ENCODE peak calls at places on chromosome 10, in four cellular contexts. One of them, this sample, is unnamed.

GRCh38 chr10:62050941-62051433 is 149.5 kb downstream of the ARID5B start:
- DNase-seq in A549: peak
- DNase-seq in brain microvascular endothelial cell: peak
- DNase-seq in aorta: peak
- DNase-seq in this sample: peak

GRCh38 chr10:31956200-31956946 is 27.7 kb upstream of the ARHGAP12 start:
- DNase-seq in aorta: no peak
- DNase-seq in brain microvascular endothelial cell: no peak
- DNase-seq in A549: no peak
- DNase-seq in this sample: no peak

GRCh38 chr10:13834581-13835286 is 248.0 kb downstream of the PRPF18 start:
- DNase-seq in aorta: no peak
- DNase-seq in A549: no peak
- DNase-seq in brain microvascular endothelial cell: peak
- DNase-seq in this sample: no peak

GRCh38 chr10:59808896-59809643 is 55.8 kb upstream of the MRLN start:
- DNase-seq in brain microvascular endothelial cell: peak
- DNase-seq in aorta: peak
- DNase-seq in A549: peak
- DNase-seq in this sample: peak

GRCh38 chr10:122343135-122343800 is 31.2 kb upstream of the PLEKHA1 start:
- DNase-seq in A549: no peak
- DNase-seq in aorta: no peak
- DNase-seq in brain microvascular endothelial cell: no peak
- DNase-seq in this sample: no peak

GRCh38 chr10:103679096-103679790 is 176.1 kb downstream of the SH3PXD2A start:
- DNase-seq in brain microvascular endothelial cell: no peak
- DNase-seq in A549: no peak
- DNase-seq in aorta: no peak
- DNase-seq in this sample: no peak

GRCh38 chr10:132509506-132510173 is 27.9 kb upstream of the INPP5A start:
- DNase-seq in brain microvascular endothelial cell: no peak
- DNase-seq in A549: no peak
- DNase-seq in aorta: peak
- DNase-seq in this sample: no peak

GRCh38 chr10:11515596-11516418 is 95.6 kb downstream of the USP6NL start:
- DNase-seq in aorta: no peak
- DNase-seq in A549: peak
- DNase-seq in brain microvascular endothelial cell: peak
- DNase-seq in this sample: peak

GRCh38 chr10:22252801-22253577 is 35.2 kb upstream of the EBLN1 start:
- DNase-seq in brain microvascular endothelial cell: no peak
- DNase-seq in aorta: peak
- DNase-seq in A549: no peak
- DNase-seq in this sample: no peak

GRCh38 chr10:14812271-14812670 is 25.6 kb downstream of the CDNF start:
- DNase-seq in A549: peak
- DNase-seq in aorta: no peak
- DNase-seq in brain microvascular endothelial cell: no peak
- DNase-seq in this sample: no peak

GRCh38 chr10:123746016-123746415 is 79.9 kb downstream of the GPR26 start:
- DNase-seq in aorta: no peak
- DNase-seq in A549: no peak
- DNase-seq in brain microvascular endothelial cell: no peak
- DNase-seq in this sample: no peak

GRCh38 chr10:71291501-71291900 is 27.6 kb upstream of the SLC29A3 start:
- DNase-seq in A549: no peak
- DNase-seq in aorta: no peak
- DNase-seq in brain microvascular endothelial cell: no peak
- DNase-seq in this sample: no peak

GRCh38 chr10:27701971-27702537 is 43.6 kb downstream of the MKX start:
- DNase-seq in brain microvascular endothelial cell: no peak
- DNase-seq in A549: no peak
- DNase-seq in aorta: no peak
- DNase-seq in this sample: no peak

GRCh38 chr10:6748981-6749630 is 169.0 kb upstream of the PRKCQ start:
- DNase-seq in brain microvascular endothelial cell: peak
- DNase-seq in aorta: no peak
- DNase-seq in A549: no peak
- DNase-seq in this sample: peak

GRCh38 chr10:130957978-130958377 is 353.5 kb downstream of the TCERG1L start:
- DNase-seq in aorta: no peak
- DNase-seq in brain microvascular endothelial cell: no peak
- DNase-seq in A549: no peak
- DNase-seq in this sample: no peak

GRCh38 chr10:79430946-79431345 is 14.5 kb downstream of the ZCCHC24 start:
- DNase-seq in aorta: peak
- DNase-seq in A549: no peak
- DNase-seq in brain microvascular endothelial cell: no peak
- DNase-seq in this sample: no peak

GRCh38 chr10:119737039-119737663 is 11.3 kb downstream of the INPP5F start:
- DNase-seq in brain microvascular endothelial cell: no peak
- DNase-seq in aorta: no peak
- DNase-seq in A549: no peak
- DNase-seq in this sample: no peak
- H3K27ac ChIP-seq in brain microvascular endothelial cell: peak
- H3K27ac ChIP-seq in aorta: no peak
- H3K27ac ChIP-seq in A549: peak
- H3K27ac ChIP-seq in this sample: peak

GRCh38 chr10:97593423-97593822 is 3.9 kb downstream of the C10orf62 start:
- DNase-seq in aorta: no peak
- DNase-seq in brain microvascular endothelial cell: peak
- DNase-seq in A549: no peak
- DNase-seq in this sample: no peak

GRCh38 chr10:97599272-97599619 is 9.7 kb downstream of the C10orf62 start:
- DNase-seq in A549: no peak
- DNase-seq in aorta: no peak
- DNase-seq in brain microvascular endothelial cell: no peak
- DNase-seq in this sample: no peak

GRCh38 chr10:97598407-97599271 is 9.1 kb downstream of the C10orf62 start:
- DNase-seq in brain microvascular endothelial cell: no peak
- DNase-seq in A549: no peak
- DNase-seq in aorta: no peak
- DNase-seq in this sample: no peak

GRCh38 chr10:97597778-97598177 is 8.3 kb downstream of the C10orf62 start:
- DNase-seq in aorta: no peak
- DNase-seq in brain microvascular endothelial cell: no peak
- DNase-seq in A549: no peak
- DNase-seq in this sample: no peak

GRCh38 chr10:97596101-97597055 is 6.9 kb downstream of the C10orf62 start:
- DNase-seq in A549: peak
- DNase-seq in brain microvascular endothelial cell: peak
- DNase-seq in aorta: no peak
- DNase-seq in this sample: peak
- H3K27ac ChIP-seq in A549: peak
- H3K27ac ChIP-seq in brain microvascular endothelial cell: peak
- H3K27ac ChIP-seq in aorta: peak
- H3K27ac ChIP-seq in this sample: no peak

GRCh38 chr10:126207313-126207771 is 180.9 kb downstream of the ADAM12 start:
- DNase-seq in brain microvascular endothelial cell: no peak
- DNase-seq in A549: no peak
- DNase-seq in aorta: no peak
- DNase-seq in this sample: no peak
- H3K27ac ChIP-seq in brain microvascular endothelial cell: peak
- H3K27ac ChIP-seq in A549: no peak
- H3K27ac ChIP-seq in aorta: no peak
- H3K27ac ChIP-seq in this sample: no peak

DNA sequence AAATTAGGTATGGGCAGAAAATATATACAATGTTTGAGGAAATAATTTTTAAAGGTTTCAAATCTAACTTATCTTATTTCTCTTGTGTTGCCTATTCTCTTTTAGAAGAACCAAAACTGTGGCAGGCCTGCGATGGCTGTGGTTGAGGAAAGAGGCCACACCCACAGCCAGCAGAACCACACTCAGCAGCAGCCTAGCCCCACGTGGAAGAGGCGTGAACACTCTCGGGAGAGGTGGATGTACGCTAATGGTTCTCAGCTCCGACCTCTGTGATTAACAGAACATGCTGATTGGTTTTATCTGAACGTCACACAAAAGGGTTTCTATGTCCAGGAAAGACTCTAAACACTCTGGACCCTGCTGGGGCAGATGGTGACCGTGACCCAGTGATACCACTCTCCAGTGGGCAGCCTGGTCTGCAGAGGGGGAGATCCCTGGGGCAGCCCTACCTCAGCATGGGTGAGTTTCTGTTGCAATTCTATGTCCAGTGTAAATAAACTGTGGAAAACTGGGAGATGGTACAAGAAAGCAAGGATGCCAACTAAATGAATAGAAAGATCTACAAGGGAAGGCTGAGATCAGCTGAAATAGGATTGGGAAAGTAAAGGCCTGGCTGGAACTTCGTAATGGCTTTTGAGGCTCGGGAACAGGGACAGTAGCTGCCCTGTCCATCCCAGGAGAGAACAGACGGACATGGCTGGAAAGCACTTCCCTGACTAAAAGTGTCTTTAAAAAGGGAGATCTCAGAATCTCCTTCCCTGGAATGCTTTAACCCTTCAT is 26.6 kb downstream of the DIP2C start:
- DNase-seq in brain microvascular endothelial cell: no peak
- DNase-seq in A549: no peak
- DNase-seq in aorta: no peak
- DNase-seq in this sample: no peak
- H3K27ac ChIP-seq in brain microvascular endothelial cell: no peak
- H3K27ac ChIP-seq in A549: no peak
- H3K27ac ChIP-seq in aorta: no peak
- H3K27ac ChIP-seq in this sample: no peak

GRCh38 chr10:69506834-69507643 is 55.8 kb downstream of the TSPAN15 start:
- DNase-seq in A549: peak
- DNase-seq in brain microvascular endothelial cell: no peak
- DNase-seq in aorta: no peak
- DNase-seq in this sample: no peak
- H3K27ac ChIP-seq in A549: peak
- H3K27ac ChIP-seq in brain microvascular endothelial cell: no peak
- H3K27ac ChIP-seq in aorta: no peak
- H3K27ac ChIP-seq in this sample: no peak

GRCh38 chr10:87865201-87866025 is 2.0 kb downstream of the PTEN start:
- DNase-seq in aorta: no peak
- DNase-seq in brain microvascular endothelial cell: no peak
- DNase-seq in A549: no peak
- DNase-seq in this sample: no peak

GRCh38 chr10:87870154-87870553 is 6.7 kb downstream of the PTEN start:
- DNase-seq in A549: no peak
- DNase-seq in brain microvascular endothelial cell: no peak
- DNase-seq in aorta: no peak
- DNase-seq in this sample: no peak

GRCh38 chr10:87866575-87866974 is 3.1 kb downstream of the PTEN start:
- DNase-seq in A549: no peak
- DNase-seq in brain microvascular endothelial cell: no peak
- DNase-seq in aorta: no peak
- DNase-seq in this sample: no peak

GRCh38 chr10:87868277-87868676 is 4.9 kb downstream of the PTEN start:
- DNase-seq in A549: no peak
- DNase-seq in brain microvascular endothelial cell: no peak
- DNase-seq in aorta: no peak
- DNase-seq in this sample: no peak

GRCh38 chr10:87867453-87867852 is 4.0 kb downstream of the PTEN start:
- DNase-seq in brain microvascular endothelial cell: no peak
- DNase-seq in A549: no peak
- DNase-seq in aorta: no peak
- DNase-seq in this sample: no peak
- H3K27ac ChIP-seq in brain microvascular endothelial cell: peak
- H3K27ac ChIP-seq in A549: no peak
- H3K27ac ChIP-seq in aorta: no peak
- H3K27ac ChIP-seq in this sample: peak

GRCh38 chr10:34078017-34078416 is 737.1 kb downstream of the PARD3 start:
- DNase-seq in brain microvascular endothelial cell: no peak
- DNase-seq in A549: no peak
- DNase-seq in aorta: no peak
- DNase-seq in this sample: no peak

GRCh38 chr10:34080485-34081346 is 734.4 kb downstream of the PARD3 start:
- DNase-seq in brain microvascular endothelial cell: no peak
- DNase-seq in A549: no peak
- DNase-seq in aorta: no peak
- DNase-seq in this sample: no peak

GRCh38 chr10:34079702-34080484 is 735.2 kb downstream of the PARD3 start:
- DNase-seq in aorta: no peak
- DNase-seq in A549: no peak
- DNase-seq in brain microvascular endothelial cell: no peak
- DNase-seq in this sample: no peak

GRCh38 chr10:34081347-34081743 is 733.8 kb downstream of the PARD3 start:
- DNase-seq in brain microvascular endothelial cell: no peak
- DNase-seq in aorta: no peak
- DNase-seq in A549: no peak
- DNase-seq in this sample: no peak

DNA sequence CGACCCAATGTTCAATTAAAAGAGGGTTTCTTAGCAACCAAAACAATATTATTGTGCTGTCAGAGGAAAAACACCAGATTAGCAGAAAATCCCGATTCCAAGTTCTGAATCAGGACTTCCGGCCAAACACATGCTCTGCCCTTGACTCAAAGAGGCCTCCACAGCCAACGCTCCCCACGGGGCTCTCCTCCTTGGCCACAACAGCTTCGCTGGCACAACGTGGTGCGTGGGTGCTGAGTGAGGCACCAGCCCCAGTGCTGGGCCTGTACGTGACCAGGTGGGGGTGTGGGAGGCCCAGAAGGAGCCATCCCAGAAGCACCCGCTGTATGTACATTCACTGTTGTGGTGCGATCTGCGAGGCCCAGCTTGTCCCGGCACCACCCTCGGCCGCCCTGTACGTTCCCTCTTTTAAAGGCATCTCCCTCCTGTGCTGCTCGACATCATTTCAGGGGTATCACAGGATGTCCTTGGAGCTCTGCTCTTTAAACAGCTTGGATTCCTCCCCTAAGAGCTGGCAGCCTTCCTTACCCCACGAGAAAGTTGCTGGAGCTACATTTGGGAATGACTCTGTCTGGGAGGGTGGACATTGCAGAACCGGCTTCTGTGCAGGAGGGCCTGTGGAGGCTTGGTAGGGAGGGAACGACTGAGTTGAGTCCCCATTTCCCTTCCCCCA is 736.2 kb downstream of the PARD3 start:
- DNase-seq in brain microvascular endothelial cell: peak
- DNase-seq in aorta: peak
- DNase-seq in A549: no peak
- DNase-seq in this sample: no peak
- H3K27ac ChIP-seq in brain microvascular endothelial cell: no peak
- H3K27ac ChIP-seq in aorta: no peak
- H3K27ac ChIP-seq in A549: no peak
- H3K27ac ChIP-seq in this sample: no peak

GRCh38 chr10:30041394-30042105 is 17.8 kb downstream of the JCAD start:
- DNase-seq in aorta: no peak
- DNase-seq in A549: no peak
- DNase-seq in brain microvascular endothelial cell: no peak
- DNase-seq in this sample: no peak

GRCh38 chr10:30039567-30039966 is 19.8 kb downstream of the JCAD start:
- DNase-seq in aorta: no peak
- DNase-seq in brain microvascular endothelial cell: no peak
- DNase-seq in A549: no peak
- DNase-seq in this sample: no peak

GRCh38 chr10:30039988-30040387 is 19.4 kb downstream of the JCAD start:
- DNase-seq in brain microvascular endothelial cell: no peak
- DNase-seq in A549: no peak
- DNase-seq in aorta: no peak
- DNase-seq in this sample: no peak

GRCh38 chr10:30038961-30039536 is 20.3 kb downstream of the JCAD start:
- DNase-seq in brain microvascular endothelial cell: no peak
- DNase-seq in A549: no peak
- DNase-seq in aorta: no peak
- DNase-seq in this sample: no peak

GRCh38 chr10:30040597-30040996 is 18.8 kb downstream of the JCAD start:
- DNase-seq in brain microvascular endothelial cell: no peak
- DNase-seq in A549: no peak
- DNase-seq in aorta: no peak
- DNase-seq in this sample: no peak
- H3K27ac ChIP-seq in brain microvascular endothelial cell: no peak
- H3K27ac ChIP-seq in A549: no peak
- H3K27ac ChIP-seq in aorta: no peak
- H3K27ac ChIP-seq in this sample: no peak

GRCh38 chr10:129095980-129096339 is 371.1 kb upstream of the MGMT start:
- DNase-seq in A549: no peak
- DNase-seq in aorta: no peak
- DNase-seq in brain microvascular endothelial cell: no peak
- DNase-seq in this sample: no peak
- H3K27ac ChIP-seq in A549: no peak
- H3K27ac ChIP-seq in aorta: no peak
- H3K27ac ChIP-seq in brain microvascular endothelial cell: peak
- H3K27ac ChIP-seq in this sample: no peak